ENCODE peak calls at places on chromosomes 7 and 10, in four cellular contexts. One of them, this sample, is unnamed.
A peak's percentile ranks its signal among the peaks of the same experiment; 100 is the strongest.

GRCh38 chr10:89221919-89222318 is 14.8 kb upstream of the CH25H start:
- DNase-seq in tibial artery: no peak
- DNase-seq in CD4-positive, alpha-beta memory T cell: no peak
- DNase-seq in psoas muscle: no peak
- DNase-seq in this sample: no peak

GRCh38 chr10:27153855-27154198 is 357 bp downstream of the YME1L1 start:
- DNase-seq in tibial artery: peak; percentile 33
- DNase-seq in CD4-positive, alpha-beta memory T cell: peak; percentile 54
- DNase-seq in psoas muscle: no peak
- DNase-seq in this sample: no peak

GRCh38 chr10:16993186-16993585 is 136.4 kb downstream of the CUBN start:
- DNase-seq in tibial artery: no peak
- DNase-seq in CD4-positive, alpha-beta memory T cell: no peak
- DNase-seq in psoas muscle: no peak
- DNase-seq in this sample: no peak

GRCh38 chr10:29142516-29143314 is 146.2 kb upstream of the LYZL1 start:
- DNase-seq in tibial artery: no peak
- DNase-seq in CD4-positive, alpha-beta memory T cell: no peak
- DNase-seq in psoas muscle: no peak
- DNase-seq in this sample: no peak

GRCh38 chr10:22005763-22006162 is 2.2 kb upstream of the DNAJC1 start:
- DNase-seq in tibial artery: no peak
- DNase-seq in CD4-positive, alpha-beta memory T cell: no peak
- DNase-seq in psoas muscle: no peak
- DNase-seq in this sample: no peak

GRCh38 chr7:2928613-2929311 is 84.7 kb upstream of the GNA12 start:
- DNase-seq in tibial artery: no peak
- DNase-seq in CD4-positive, alpha-beta memory T cell: no peak
- DNase-seq in psoas muscle: no peak
- DNase-seq in this sample: no peak

GRCh38 chr10:114347791-114348190 is 56.5 kb downstream of the AFAP1L2 start:
- DNase-seq in tibial artery: no peak
- DNase-seq in CD4-positive, alpha-beta memory T cell: no peak
- DNase-seq in psoas muscle: no peak
- DNase-seq in this sample: no peak

GRCh38 chr10:46266506-46266985 is 20.3 kb upstream of the ANTXRL start:
- DNase-seq in tibial artery: no peak
- DNase-seq in CD4-positive, alpha-beta memory T cell: no peak
- DNase-seq in psoas muscle: no peak
- DNase-seq in this sample: peak; percentile 47

GRCh38 chr10:34821587-34822585 is 6.8 kb upstream of the PARD3 start:
- DNase-seq in tibial artery: no peak
- DNase-seq in CD4-positive, alpha-beta memory T cell: no peak
- DNase-seq in psoas muscle: no peak
- DNase-seq in this sample: no peak

GRCh38 chr10:14208231-14208630 is 122.5 kb downstream of the FRMD4A start:
- DNase-seq in tibial artery: no peak
- DNase-seq in CD4-positive, alpha-beta memory T cell: no peak
- DNase-seq in psoas muscle: no peak
- DNase-seq in this sample: no peak

GRCh38 chr10:81116990-81117389 is 579.3 kb downstream of the SH2D4B start:
- DNase-seq in tibial artery: no peak
- DNase-seq in CD4-positive, alpha-beta memory T cell: no peak
- DNase-seq in psoas muscle: no peak
- DNase-seq in this sample: no peak

GRCh38 chr10:51300617-51301350 is 226.5 kb downstream of the PRKG1 start:
- DNase-seq in tibial artery: no peak
- DNase-seq in CD4-positive, alpha-beta memory T cell: no peak
- DNase-seq in psoas muscle: no peak
- DNase-seq in this sample: no peak

GRCh38 chr10:78470267-78471103 is 436.8 kb downstream of the RPS24 start:
- DNase-seq in tibial artery: no peak
- DNase-seq in CD4-positive, alpha-beta memory T cell: no peak
- DNase-seq in psoas muscle: no peak
- DNase-seq in this sample: no peak

GRCh38 chr7:57354195-57354594 is 95.8 kb upstream of the ZNF716 start:
- DNase-seq in tibial artery: no peak
- DNase-seq in CD4-positive, alpha-beta memory T cell: no peak
- DNase-seq in psoas muscle: no peak
- DNase-seq in this sample: no peak

GRCh38 chr10:60621018-60621417 is 157.3 kb upstream of the CDK1 start:
- DNase-seq in tibial artery: no peak
- DNase-seq in CD4-positive, alpha-beta memory T cell: no peak
- DNase-seq in psoas muscle: no peak
- DNase-seq in this sample: no peak

GRCh38 chr10:27285093-27285492 is 44.5 kb upstream of the ACBD5 start:
- DNase-seq in tibial artery: no peak
- DNase-seq in CD4-positive, alpha-beta memory T cell: peak; percentile 55
- DNase-seq in psoas muscle: no peak
- DNase-seq in this sample: no peak

GRCh38 chr7:98707076-98707475 is 90.0 kb downstream of the NPTX2 start:
- DNase-seq in tibial artery: no peak
- DNase-seq in CD4-positive, alpha-beta memory T cell: no peak
- DNase-seq in psoas muscle: no peak
- DNase-seq in this sample: no peak

GRCh38 chr10:69088471-69088769 is 517 bp downstream of the SRGN start:
- DNase-seq in tibial artery: no peak
- DNase-seq in CD4-positive, alpha-beta memory T cell: no peak
- DNase-seq in psoas muscle: no peak
- DNase-seq in this sample: no peak

GRCh38 chr10:74039561-74040145 is 41.7 kb downstream of the VCL start:
- DNase-seq in tibial artery: peak; percentile 60
- DNase-seq in CD4-positive, alpha-beta memory T cell: no peak
- DNase-seq in psoas muscle: peak; percentile 34
- DNase-seq in this sample: no peak

GRCh38 chr7:140534743-140535142 is 55.4 kb upstream of the MKRN1 start:
- DNase-seq in tibial artery: no peak
- DNase-seq in CD4-positive, alpha-beta memory T cell: no peak
- DNase-seq in psoas muscle: no peak
- DNase-seq in this sample: no peak

GRCh38 chr7:868189-868486 is 8.2 kb upstream of the GET4 start:
- DNase-seq in tibial artery: no peak
- DNase-seq in CD4-positive, alpha-beta memory T cell: no peak
- DNase-seq in psoas muscle: no peak
- DNase-seq in this sample: no peak

GRCh38 chr10:127163632-127164031 is 32.8 kb downstream of the INSYN2A start:
- DNase-seq in tibial artery: no peak
- DNase-seq in CD4-positive, alpha-beta memory T cell: no peak
- DNase-seq in psoas muscle: no peak
- DNase-seq in this sample: no peak

GRCh38 chr10:132336064-132336746 is 4.2 kb downstream of the LRRC27 start:
- DNase-seq in tibial artery: no peak
- DNase-seq in CD4-positive, alpha-beta memory T cell: no peak
- DNase-seq in psoas muscle: no peak
- DNase-seq in this sample: no peak

GRCh38 chr7:98810166-98810802 is 59.5 kb downstream of the TMEM130 start:
- DNase-seq in tibial artery: peak; percentile 54
- DNase-seq in CD4-positive, alpha-beta memory T cell: no peak
- DNase-seq in psoas muscle: no peak
- DNase-seq in this sample: no peak

GRCh38 chr7:94277236-94277635 is 117.5 kb upstream of the COL1A2 start:
- DNase-seq in tibial artery: no peak
- DNase-seq in CD4-positive, alpha-beta memory T cell: no peak
- DNase-seq in psoas muscle: no peak
- DNase-seq in this sample: no peak

GRCh38 chr10:98269435-98269912 is 1.5 kb upstream of the LOXL4 start:
- DNase-seq in tibial artery: peak; percentile 84
- DNase-seq in CD4-positive, alpha-beta memory T cell: no peak
- DNase-seq in psoas muscle: peak; percentile 87
- DNase-seq in this sample: peak; percentile 84

GRCh38 chr10:87674963-87675362 is 15.3 kb downstream of the PAPSS2 start:
- DNase-seq in tibial artery: no peak
- DNase-seq in CD4-positive, alpha-beta memory T cell: no peak
- DNase-seq in psoas muscle: no peak
- DNase-seq in this sample: no peak

GRCh38 chr7:106460792-106461254 is 176.0 kb upstream of the NAMPT start:
- DNase-seq in tibial artery: no peak
- DNase-seq in CD4-positive, alpha-beta memory T cell: no peak
- DNase-seq in psoas muscle: no peak
- DNase-seq in this sample: no peak

GRCh38 chr10:4247379-4247778 is 462.4 kb upstream of the KLF6 start:
- DNase-seq in tibial artery: no peak
- DNase-seq in CD4-positive, alpha-beta memory T cell: no peak
- DNase-seq in psoas muscle: no peak
- DNase-seq in this sample: no peak

GRCh38 chr10:4249841-4250496 is 465.0 kb upstream of the KLF6 start:
- DNase-seq in tibial artery: no peak
- DNase-seq in CD4-positive, alpha-beta memory T cell: no peak
- DNase-seq in psoas muscle: no peak
- DNase-seq in this sample: no peak

GRCh38 chr10:4250497-4250887 is 465.5 kb upstream of the KLF6 start:
- DNase-seq in tibial artery: no peak
- DNase-seq in CD4-positive, alpha-beta memory T cell: no peak
- DNase-seq in psoas muscle: no peak
- DNase-seq in this sample: no peak

GRCh38 chr10:4243651-4244050 is 458.6 kb upstream of the KLF6 start:
- DNase-seq in tibial artery: peak; percentile 58
- DNase-seq in CD4-positive, alpha-beta memory T cell: no peak
- DNase-seq in psoas muscle: no peak
- DNase-seq in this sample: no peak

DNA sequence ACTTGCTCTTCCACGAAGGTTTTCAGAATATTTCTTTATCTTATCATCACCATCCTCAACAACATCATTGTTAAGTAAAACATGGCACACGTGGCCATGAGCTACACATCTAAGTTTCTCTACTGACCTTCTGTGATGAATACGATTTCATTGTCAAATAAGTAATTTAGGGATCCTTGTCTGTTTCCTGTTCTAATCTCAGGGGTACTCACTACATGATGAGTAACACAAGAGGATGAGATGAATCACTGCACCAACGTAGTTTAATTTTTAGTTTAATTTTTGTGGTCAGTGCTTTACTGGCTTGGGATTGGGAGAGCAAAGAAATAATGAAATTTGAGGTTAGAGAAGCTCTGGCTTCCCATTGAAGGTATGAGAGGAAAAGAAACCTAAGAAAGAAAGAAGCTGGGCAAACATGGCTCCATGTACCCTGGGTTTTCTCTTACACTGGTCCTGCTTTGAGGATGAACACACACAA is 461.9 kb upstream of the KLF6 start:
- DNase-seq in tibial artery: no peak
- DNase-seq in CD4-positive, alpha-beta memory T cell: no peak
- DNase-seq in psoas muscle: no peak
- DNase-seq in this sample: no peak
- H3K27ac ChIP-seq in tibial artery: peak overlapping the region; percentile 87
- H3K27ac ChIP-seq in CD4-positive, alpha-beta memory T cell: no peak overlapping the region
- H3K27ac ChIP-seq in psoas muscle: peak overlapping the region; percentile 13
- H3K27ac ChIP-seq in this sample: peak overlapping the region; percentile 56

DNA sequence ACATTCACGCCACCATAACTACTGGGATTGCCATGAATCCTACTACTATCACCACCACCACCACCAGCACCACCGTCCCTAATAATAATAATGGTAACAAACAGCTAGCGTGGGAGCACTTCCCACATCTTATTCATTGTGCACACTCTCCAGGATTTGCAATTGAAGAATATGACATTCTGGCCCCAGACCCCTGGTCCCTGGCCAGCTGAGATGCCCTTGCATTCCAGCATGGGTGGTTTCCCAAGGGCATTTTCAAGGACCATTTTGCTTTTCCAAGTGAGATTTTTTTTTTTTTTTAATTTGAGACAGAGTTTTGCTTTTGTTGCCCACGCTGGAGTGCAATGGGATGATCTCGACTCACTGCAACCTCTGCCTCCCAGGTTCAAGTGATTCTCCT is 14.7 kb downstream of the CTBP2 start:
- DNase-seq in tibial artery: no peak
- DNase-seq in CD4-positive, alpha-beta memory T cell: no peak
- DNase-seq in psoas muscle: no peak
- DNase-seq in this sample: no peak
- H3K4me1 ChIP-seq in tibial artery: peaks cover 91% of the 10 kb centered on the region
- H3K4me1 ChIP-seq in CD4-positive, alpha-beta memory T cell: no peaks in the 10 kb centered on the region
- H3K4me1 ChIP-seq in psoas muscle: peaks cover 97% of the 10 kb centered on the region
- H3K4me1 ChIP-seq in this sample: no peaks in the 10 kb centered on the region

DNA sequence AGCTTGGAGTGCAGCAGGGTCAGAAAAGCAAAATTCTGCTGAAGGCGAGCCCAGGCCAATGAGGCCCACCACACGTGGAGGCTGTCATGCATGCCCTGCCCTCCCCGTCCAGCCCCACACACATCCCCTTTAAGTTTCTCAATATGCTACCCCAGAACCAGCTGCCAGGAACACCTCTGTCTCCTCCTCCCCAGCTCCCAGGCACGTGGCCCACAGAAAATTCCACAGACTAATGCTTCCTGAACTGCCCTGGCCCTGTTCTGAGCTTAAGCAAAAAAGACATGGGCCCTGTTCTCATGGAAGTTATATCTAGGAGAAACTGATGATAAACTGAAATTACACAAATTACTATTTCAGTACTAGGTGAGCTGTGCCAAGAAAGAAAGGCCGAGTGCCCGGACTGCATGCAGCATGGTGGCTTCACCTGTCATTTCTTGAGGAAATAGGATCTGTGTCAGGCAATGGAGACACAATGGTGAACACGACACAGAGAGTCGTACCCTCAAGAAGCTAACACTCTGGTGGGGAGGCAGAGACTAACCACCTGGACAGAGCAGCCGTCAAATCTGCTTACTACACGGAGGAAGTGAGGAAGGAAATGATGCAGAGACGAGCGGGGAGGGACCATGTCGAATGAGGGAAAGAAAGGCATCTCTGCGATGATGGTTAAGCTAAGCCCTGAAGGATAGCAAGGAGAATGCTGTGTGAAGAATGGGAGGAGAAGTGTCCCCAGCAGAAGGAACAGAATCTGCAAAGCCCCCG is 44.5 kb downstream of the PODXL start:
- DNase-seq in tibial artery: no peak
- DNase-seq in CD4-positive, alpha-beta memory T cell: no peak
- DNase-seq in psoas muscle: no peak
- DNase-seq in this sample: peak; percentile 61
- H3K27ac ChIP-seq in tibial artery: peak overlapping the region; percentile 40
- H3K27ac ChIP-seq in CD4-positive, alpha-beta memory T cell: no peak overlapping the region
- H3K27ac ChIP-seq in psoas muscle: peak overlapping the region; percentile 60
- H3K27ac ChIP-seq in this sample: peak overlapping the region; percentile 58

DNA sequence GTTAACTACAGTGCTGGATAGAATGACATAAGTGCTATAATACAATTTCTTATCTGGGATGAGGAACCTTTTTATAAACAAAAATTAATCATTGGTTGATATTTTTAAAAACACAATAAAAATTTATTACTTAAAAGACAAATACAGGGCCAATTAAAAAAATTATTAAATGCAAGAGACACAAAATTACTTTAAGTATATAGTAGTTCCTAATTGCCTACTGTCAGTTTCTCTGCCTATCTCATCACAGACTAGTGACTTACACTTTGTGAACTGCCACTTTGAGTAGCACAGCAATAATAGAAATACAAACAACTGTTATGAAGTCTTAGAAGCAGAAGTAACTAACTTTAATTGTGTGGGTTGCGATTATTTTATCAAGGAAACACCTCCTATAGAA is 8.4 kb downstream of the TES start:
- DNase-seq in tibial artery: no peak
- DNase-seq in CD4-positive, alpha-beta memory T cell: no peak
- DNase-seq in psoas muscle: no peak
- DNase-seq in this sample: no peak
- H3K4me1 ChIP-seq in tibial artery: peaks cover 75% of the 10 kb centered on the region
- H3K4me1 ChIP-seq in CD4-positive, alpha-beta memory T cell: peaks cover 98% of the 10 kb centered on the region
- H3K4me1 ChIP-seq in psoas muscle: no peaks in the 10 kb centered on the region
- H3K4me1 ChIP-seq in this sample: no peaks in the 10 kb centered on the region